ENCODE peak calls at places on chromosomes 16 and 17, in five cellular contexts. H, L, S, T and I are unnamed samples.

GRCh38 chr17:36657763-36658490 is 56.5 kb downstream of the MRM1 start:
- DNase-seq in H (no peak), L (no peak), S (no peak), T (peak; percentile 47), I (no peak)

GRCh38 chr17:50675627-50676026 is 32.1 kb downstream of the ANKRD40 start:
- DNase-seq in H (no peak), L (no peak), S (no peak), T (no peak), I (no peak)

GRCh38 chr16:67628216-67628615 is 16.7 kb upstream of the CARMIL2 start:
- DNase-seq in H (no peak), L (no peak), S (no peak), T (no peak), I (no peak)

GRCh38 chr16:73213761-73214480 is 166.0 kb upstream of the ZFHX3 start:
- DNase-seq in H (no peak), L (peak; percentile 31), S (no peak), T (no peak), I (no peak)

GRCh38 chr17:78138204-78139060 is 7.8 kb upstream of the C17orf99 start:
- DNase-seq in H (no peak), L (no peak), S (no peak), T (no peak), I (no peak)

GRCh38 chr16:1902547-1903219 is 15.5 kb downstream of the HS3ST6 start:
- DNase-seq in H (no peak), L (no peak), S (no peak), T (no peak), I (no peak)

GRCh38 chr16:2196162-2196980 is at the start of gene CASKIN1:
- DNase-seq in H (no peak), L (no peak), S (no peak), T (no peak), I (no peak)

GRCh38 chr17:51479303-51479702 is 219.0 kb downstream of the UTP18 start:
- DNase-seq in H (no peak), L (no peak), S (no peak), T (no peak), I (no peak)

GRCh38 chr16:46948548-46949166 is 24.8 kb downstream of the DNAJA2 start:
- DNase-seq in H (no peak), L (no peak), S (no peak), T (no peak), I (no peak)

GRCh38 chr16:84367750-84368320 is 503 bp upstream of the ATP2C2 start:
- DNase-seq in H (no peak), L (no peak), S (no peak), T (no peak), I (no peak)

GRCh38 chr16:50602531-50603205 is 54.5 kb downstream of the NKD1 start:
- DNase-seq in H (no peak), L (no peak), S (no peak), T (no peak), I (no peak)

GRCh38 chr17:64420143-64420670 is 28.7 kb upstream of the MILR1 start:
- DNase-seq in H (peak; percentile 47), L (peak; percentile 84), S (no peak), T (no peak), I (peak; percentile 87)

GRCh38 chr17:17435323-17435722 is 41.5 kb upstream of the MED9 start:
- DNase-seq in H (no peak), L (peak; percentile 99), S (no peak), T (no peak), I (no peak)

GRCh38 chr16:48188449-48189102 is 32.8 kb upstream of the ABCC12 start:
- DNase-seq in H (peak; percentile 89), L (no peak), S (no peak), T (no peak), I (peak; percentile 50)

GRCh38 chr17:4839221-4839620 is 6.1 kb downstream of the MINK1 start:
- DNase-seq in H (no peak), L (no peak), S (no peak), T (no peak), I (no peak)

GRCh38 chr17:20787281-20787680 is 207.8 kb downstream of the CDRT15L2 start:
- DNase-seq in H (no peak), L (no peak), S (no peak), T (no peak), I (no peak)